ENCODE peak calls at places on chromosomes 7 and 10, in nine cellular contexts. A, B, S, Y, Q, V, K, H and M are unnamed samples.

GRCh38 chr7:121069346-121070100 is 81.0 kb downstream of the CPED1 start:
- DNase-seq in A (no peak), B (no peak), S (no peak), Y (no peak), Q (no peak), V (no peak), K (no peak), H (no peak), M (peak)

GRCh38 chr10:49709934-49710333 is 30.5 kb downstream of the C10orf53 start:
- DNase-seq in A (no peak), B (no peak), S (no peak), Y (no peak), Q (no peak), V (no peak), K (no peak), H (no peak), M (no peak)

GRCh38 chr7:155580367-155580766 is 34.0 kb upstream of the CNPY1 start:
- DNase-seq in A (no peak), B (no peak), S (no peak), Y (no peak), Q (no peak), V (no peak), K (no peak), H (no peak), M (no peak)

GRCh38 chr7:33547880-33548279 is 357.5 kb upstream of the BMPER start:
- DNase-seq in A (no peak), B (no peak), S (no peak), Y (no peak), Q (no peak), V (peak), K (no peak), H (no peak), M (no peak)

GRCh38 chr7:155750255-155751125 is 61.8 kb downstream of the SHH start:
- DNase-seq in A (no peak), B (no peak), S (no peak), Y (no peak), Q (no peak), V (no peak), K (no peak), H (no peak), M (no peak)

GRCh38 chr7:130084037-130084875 is 13.9 kb downstream of the KLHDC10 start:
- DNase-seq in A (no peak), B (no peak), S (no peak), Y (no peak), Q (no peak), V (peak), K (no peak), H (no peak), M (no peak)

GRCh38 chr10:97335188-97335619 is 675 bp upstream of the FRAT2 start:
- DNase-seq in A (peak), B (no peak), S (no peak), Y (no peak), Q (no peak), V (no peak), K (peak), H (no peak), M (no peak)

GRCh38 chr10:131009801-131010200 is 301.7 kb downstream of the TCERG1L start:
- DNase-seq in A (no peak), B (no peak), S (no peak), Y (no peak), Q (no peak), V (no peak), K (no peak), H (no peak), M (no peak)

DNA sequence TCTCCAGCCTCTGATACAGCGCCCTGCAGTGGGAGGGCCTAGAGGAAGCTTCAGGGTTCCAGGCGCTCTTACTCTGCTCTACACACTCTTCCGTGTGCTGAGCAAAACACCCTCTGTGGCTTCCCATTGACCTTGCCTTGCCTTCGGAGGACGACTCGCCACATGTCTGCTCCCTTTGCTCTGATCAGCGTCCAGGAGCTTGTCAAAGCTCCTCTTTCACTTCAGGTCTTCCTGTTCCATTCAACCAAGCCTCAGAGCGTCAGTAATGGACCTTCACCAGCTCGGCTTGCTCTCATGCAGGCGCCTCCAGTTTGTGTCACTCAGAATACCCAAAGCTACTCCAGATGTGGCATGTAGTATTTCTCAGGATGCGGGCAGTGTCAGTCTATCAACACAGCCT is 173.9 kb downstream of the ARID5B start:
- DNase-seq in A (no peak), B (no peak), S (no peak), Y (no peak), Q (no peak), V (no peak), K (no peak), H (no peak), M (no peak)
- TF ChIP-seq POLR2AphosphoS5 in A (no peak), B (no peak), S (peak), Y (no peak), Q (no peak), V (no peak), K (peak), H (no peak), M (no peak)

GRCh38 chr7:37757563-37757962 is 74.0 kb downstream of the GPR141 start:
- DNase-seq in A (no peak), B (no peak), S (no peak), Y (no peak), Q (no peak), V (no peak), K (no peak), H (no peak), M (no peak)

GRCh38 chr7:37758467-37758866 is 74.9 kb downstream of the GPR141 start:
- DNase-seq in A (no peak), B (no peak), S (no peak), Y (no peak), Q (no peak), V (no peak), K (no peak), H (no peak), M (no peak)

GRCh38 chr7:37759519-37759918 is 76.0 kb downstream of the GPR141 start:
- DNase-seq in A (no peak), B (no peak), S (no peak), Y (no peak), Q (no peak), V (no peak), K (no peak), H (no peak), M (no peak)

GRCh38 chr7:37753398-37753797 is 69.8 kb downstream of the GPR141 start:
- DNase-seq in A (no peak), B (no peak), S (no peak), Y (no peak), Q (no peak), V (no peak), K (no peak), H (no peak), M (no peak)

GRCh38 chr7:37756797-37757551 is 73.4 kb downstream of the GPR141 start:
- DNase-seq in A (no peak), B (no peak), S (no peak), Y (no peak), Q (no peak), V (no peak), K (no peak), H (no peak), M (no peak)
- H3K4me3 ChIP-seq in A (no peak), B (no peak), S (no peak), Y (no peak), Q (no peak), V (no peak), K (no peak), H (no peak), M (no peak)

GRCh38 chr10:45420453-45421192 is 46.6 kb downstream of the ALOX5 start:
- DNase-seq in A (peak), B (peak), S (peak), Y (peak), Q (peak), V (no peak), K (peak), H (no peak), M (peak)
- TF ChIP-seq POLR2A in A (no peak), B (no peak), S (no peak), Y (no peak), Q (peak), V (no peak), K (no peak), H (no peak), M (no peak)

GRCh38 chr10:119103687-119104652 is at the start of gene DENND10:
- DNase-seq in A (peak), B (peak), S (peak), Y (peak), Q (no peak), V (no peak), K (peak), H (peak), M (peak)
- TF ChIP-seq POLR2AphosphoS5 in A (peak), B (peak), S (no peak), Y (peak), Q (peak), V (peak), K (peak), H (peak), M (peak)

GRCh38 chr10:10797467-10797866 is 220.2 kb upstream of the CELF2 start:
- DNase-seq in A (no peak), B (no peak), S (no peak), Y (no peak), Q (no peak), V (no peak), K (no peak), H (no peak), M (no peak)
- H3K4me3 ChIP-seq in A (no peak), B (no peak), S (peak), Y (peak), Q (no peak), V (no peak), K (no peak), H (no peak), M (no peak)

DNA sequence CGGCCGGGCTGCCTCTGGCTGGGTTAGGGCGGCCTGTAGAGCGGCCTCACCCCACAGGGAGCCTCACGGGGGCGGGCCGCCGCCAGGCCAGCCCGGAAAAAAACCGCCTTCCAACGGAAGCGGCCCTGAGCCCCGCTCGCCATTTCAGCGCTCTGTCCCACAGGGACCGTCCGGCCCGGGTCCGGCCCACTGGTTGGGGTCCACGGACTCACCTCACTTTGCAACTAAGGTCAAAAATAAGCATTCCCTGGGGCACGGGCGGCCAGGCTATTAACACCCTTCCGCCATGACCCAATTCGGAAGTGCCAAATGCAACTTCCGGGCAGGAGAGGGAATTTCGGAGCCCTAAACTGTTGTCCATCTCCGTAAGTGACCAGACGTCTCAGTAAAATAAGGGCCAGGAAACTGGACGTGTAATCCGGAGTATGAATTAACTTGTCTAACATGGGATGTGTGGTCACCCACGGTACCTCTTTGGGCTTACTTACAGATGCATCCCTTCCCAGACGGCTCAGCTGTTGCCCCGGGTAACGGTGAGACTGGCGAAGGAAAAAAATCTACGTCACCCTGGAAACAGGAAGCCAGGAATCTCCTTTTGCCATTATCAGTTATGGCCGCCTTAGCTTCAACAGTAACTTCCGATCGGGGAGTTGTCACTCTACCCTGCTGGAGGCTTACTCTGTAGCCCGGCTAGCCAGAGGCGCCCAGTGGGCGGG is at the start of gene BBIP1:
- DNase-seq in A (no peak), B (no peak), S (no peak), Y (no peak), Q (peak), V (peak), K (peak), H (peak), M (no peak)
- TF ChIP-seq POLR2A in A (peak), B (peak), S (peak), Y (peak), Q (peak), V (peak), K (peak), H (no peak), M (peak)

DNA sequence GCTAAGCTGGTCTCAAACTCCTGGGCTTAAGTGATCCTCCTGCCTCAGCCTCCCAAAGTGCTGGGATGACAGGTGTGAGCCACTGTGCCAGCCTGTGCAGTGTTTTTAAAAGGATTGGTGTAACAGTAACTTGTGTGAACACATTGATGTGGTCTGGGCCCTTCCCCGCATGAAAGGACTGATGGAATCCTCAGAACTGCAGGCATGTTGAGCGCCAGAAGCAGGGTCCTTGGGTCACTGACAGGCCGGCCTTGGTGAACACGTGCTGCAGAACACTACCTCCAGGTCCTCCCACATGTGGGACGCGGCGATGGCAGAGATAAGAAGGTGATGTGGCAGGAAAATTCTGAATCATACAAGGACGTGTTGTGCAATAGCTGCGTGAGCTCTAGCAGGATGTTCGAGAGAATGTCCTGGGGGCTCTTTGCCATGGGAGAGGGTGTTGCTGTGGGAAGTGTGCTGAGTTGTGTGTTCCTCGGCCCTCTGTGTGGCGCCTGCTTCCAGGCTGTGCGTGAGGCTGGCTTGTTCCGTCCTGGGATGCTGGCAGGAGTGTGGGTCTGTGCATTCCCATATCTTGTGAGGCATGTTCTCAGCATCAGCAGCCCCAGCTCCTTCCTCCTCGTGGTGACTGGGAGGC is 68.2 kb downstream of the DNAJB6 start:
- DNase-seq in A (no peak), B (no peak), S (peak), Y (peak), Q (no peak), V (no peak), K (peak), H (no peak), M (no peak)
- TF ChIP-seq POLR2AphosphoS5 in A (no peak), B (no peak), S (no peak), Y (no peak), Q (no peak), V (no peak), K (peak), H (no peak), M (no peak)